ENCODE peak calls at places on chromosomes 6 and 20, in ten cellular contexts. A, U, B, V, O, M, F, N, D and E are unnamed samples.

GRCh38 chr6:73325656-73326055 is 28.4 kb downstream of the DPPA5 start:
- DNase-seq in A (no peak), U (no peak), B (no peak), V (peak), O (no peak), M (no peak), F (no peak), N (no peak), D (no peak), E (no peak)

GRCh38 chr6:135451617-135452190 is 45.8 kb downstream of the AHI1 start:
- DNase-seq in A (no peak), U (peak), B (no peak), V (no peak), O (no peak), M (no peak), F (no peak), N (no peak), D (no peak), E (no peak)

GRCh38 chr20:61777773-61778484 is 287.8 kb downstream of the TAF4 start:
- DNase-seq in A (no peak), U (no peak), B (no peak), V (no peak), O (no peak), M (no peak), F (no peak), N (no peak), D (no peak), E (no peak)

GRCh38 chr6:13285705-13286104 is 42.6 kb downstream of the TBC1D7 start:
- DNase-seq in A (no peak), U (no peak), B (no peak), V (no peak), O (no peak), M (no peak), F (no peak), N (no peak), D (no peak), E (no peak)

GRCh38 chr6:1311400-1312192 is at the start of gene FOXQ1:
- DNase-seq in A (no peak), U (peak), B (peak), V (peak), O (peak), M (no peak), F (no peak), N (no peak), D (peak), E (no peak)

GRCh38 chr6:157198425-157199279 is 124.7 kb downstream of the TMEM242 start:
- DNase-seq in A (no peak), U (peak), B (peak), V (no peak), O (peak), M (peak), F (peak), N (no peak), D (no peak), E (no peak)

GRCh38 chr6:107879912-107880311 is 55.8 kb upstream of the SCML4 start:
- DNase-seq in A (no peak), U (no peak), B (no peak), V (no peak), O (no peak), M (no peak), F (no peak), N (no peak), D (no peak), E (no peak)

GRCh38 chr6:129646140-129646569 is 63.8 kb downstream of the ARHGAP18 start:
- DNase-seq in A (no peak), U (no peak), B (no peak), V (no peak), O (no peak), M (no peak), F (no peak), N (no peak), D (no peak), E (no peak)

GRCh38 chr6:73985891-73986290 is 289.9 kb downstream of the CD109 start:
- DNase-seq in A (no peak), U (no peak), B (no peak), V (no peak), O (no peak), M (no peak), F (no peak), N (no peak), D (no peak), E (no peak)

GRCh38 chr20:45118028-45118427 is 3.1 kb upstream of the WFDC5 start:
- DNase-seq in A (no peak), U (no peak), B (no peak), V (no peak), O (no peak), M (no peak), F (no peak), N (no peak), D (no peak), E (no peak)

GRCh38 chr20:31788578-31788977 is 30.6 kb upstream of the MYLK2 start:
- DNase-seq in A (no peak), U (peak), B (no peak), V (no peak), O (no peak), M (no peak), F (no peak), N (no peak), D (no peak), E (peak)

GRCh38 chr6:67694127-67694526 is 941.0 kb upstream of the ADGRB3 start:
- DNase-seq in A (no peak), U (no peak), B (no peak), V (no peak), O (no peak), M (no peak), F (no peak), N (no peak), D (no peak), E (no peak)

GRCh38 chr6:16044211-16044643 is 84.7 kb upstream of the MYLIP start:
- DNase-seq in A (no peak), U (no peak), B (no peak), V (no peak), O (no peak), M (no peak), F (no peak), N (no peak), D (no peak), E (no peak)

GRCh38 chr6:28587011-28587745 is 61.5 kb downstream of the GPX5 start:
- DNase-seq in A (peak), U (no peak), B (peak), V (peak), O (peak), M (no peak), F (peak), N (no peak), D (peak), E (peak)
- TF ChIP-seq POLR2A in A (peak), U (no peak), B (no peak), V (no peak), O (no peak), M (no peak), F (no peak), N (no peak), D (peak), E (peak)

GRCh38 chr20:34109442-34109841 is 2.6 kb downstream of the EIF2S2 start:
- DNase-seq in A (no peak), U (no peak), B (no peak), V (no peak), O (no peak), M (no peak), F (no peak), N (no peak), D (no peak), E (no peak)

GRCh38 chr20:34111712-34112599 is at the start of gene EIF2S2:
- DNase-seq in A (peak), U (peak), B (peak), V (peak), O (peak), M (peak), F (peak), N (peak), D (peak), E (peak)

GRCh38 chr20:34108616-34109174 is 3.3 kb downstream of the EIF2S2 start:
- DNase-seq in A (no peak), U (no peak), B (no peak), V (no peak), O (no peak), M (no peak), F (no peak), N (no peak), D (no peak), E (no peak)

GRCh38 chr20:34111057-34111711 is 859 bp downstream of the EIF2S2 start:
- DNase-seq in A (no peak), U (peak), B (no peak), V (no peak), O (no peak), M (peak), F (no peak), N (no peak), D (no peak), E (no peak)

GRCh38 chr20:34110025-34111013 is 1.7 kb downstream of the EIF2S2 start:
- DNase-seq in A (no peak), U (peak), B (no peak), V (no peak), O (no peak), M (no peak), F (no peak), N (no peak), D (no peak), E (no peak)
- TF ChIP-seq POLR2A in A (no peak), U (no peak), B (no peak), V (no peak), O (no peak), M (no peak), F (no peak), N (no peak), D (peak), E (no peak)

GRCh38 chr6:20401403-20402180 is at the start of gene E2F3:
- DNase-seq in A (peak), U (peak), B (peak), V (peak), O (peak), M (peak), F (peak), N (peak), D (peak), E (peak)

GRCh38 chr6:20402181-20403079 is 751 bp downstream of the E2F3 start:
- DNase-seq in A (peak), U (no peak), B (peak), V (peak), O (peak), M (peak), F (peak), N (no peak), D (peak), E (peak)

GRCh38 chr6:20404641-20405032 is 3.0 kb downstream of the E2F3 start:
- DNase-seq in A (no peak), U (peak), B (no peak), V (no peak), O (peak), M (no peak), F (peak), N (no peak), D (no peak), E (peak)

GRCh38 chr6:20403766-20404640 is 2.3 kb downstream of the E2F3 start:
- DNase-seq in A (no peak), U (peak), B (peak), V (no peak), O (peak), M (no peak), F (no peak), N (no peak), D (peak), E (peak)

GRCh38 chr6:20403080-20403765 is 1.5 kb downstream of the E2F3 start:
- DNase-seq in A (peak), U (peak), B (peak), V (peak), O (peak), M (peak), F (peak), N (peak), D (peak), E (peak)
- TF ChIP-seq POLR2A in A (peak), U (no peak), B (no peak), V (no peak), O (peak), M (peak), F (no peak), N (no peak), D (peak), E (peak)

GRCh38 chr6:163260911-163261310 is 153.6 kb upstream of the QKI start:
- DNase-seq in A (no peak), U (no peak), B (no peak), V (no peak), O (no peak), M (no peak), F (no peak), N (no peak), D (no peak), E (no peak)

GRCh38 chr6:163263196-163263595 is 151.3 kb upstream of the QKI start:
- DNase-seq in A (no peak), U (no peak), B (peak), V (no peak), O (no peak), M (peak), F (no peak), N (peak), D (no peak), E (no peak)

GRCh38 chr6:163260111-163260895 is 154.2 kb upstream of the QKI start:
- DNase-seq in A (no peak), U (no peak), B (no peak), V (no peak), O (no peak), M (no peak), F (no peak), N (no peak), D (peak), E (no peak)

GRCh38 chr6:163261361-163261760 is 153.2 kb upstream of the QKI start:
- DNase-seq in A (no peak), U (no peak), B (no peak), V (no peak), O (no peak), M (no peak), F (no peak), N (no peak), D (no peak), E (no peak)

GRCh38 chr6:163262080-163262479 is 152.4 kb upstream of the QKI start:
- DNase-seq in A (no peak), U (no peak), B (no peak), V (no peak), O (no peak), M (no peak), F (no peak), N (no peak), D (no peak), E (no peak)
- TF ChIP-seq POLR2A in A (no peak), U (no peak), B (no peak), V (no peak), O (no peak), M (no peak), F (no peak), N (no peak), D (no peak), E (no peak)

DNA sequence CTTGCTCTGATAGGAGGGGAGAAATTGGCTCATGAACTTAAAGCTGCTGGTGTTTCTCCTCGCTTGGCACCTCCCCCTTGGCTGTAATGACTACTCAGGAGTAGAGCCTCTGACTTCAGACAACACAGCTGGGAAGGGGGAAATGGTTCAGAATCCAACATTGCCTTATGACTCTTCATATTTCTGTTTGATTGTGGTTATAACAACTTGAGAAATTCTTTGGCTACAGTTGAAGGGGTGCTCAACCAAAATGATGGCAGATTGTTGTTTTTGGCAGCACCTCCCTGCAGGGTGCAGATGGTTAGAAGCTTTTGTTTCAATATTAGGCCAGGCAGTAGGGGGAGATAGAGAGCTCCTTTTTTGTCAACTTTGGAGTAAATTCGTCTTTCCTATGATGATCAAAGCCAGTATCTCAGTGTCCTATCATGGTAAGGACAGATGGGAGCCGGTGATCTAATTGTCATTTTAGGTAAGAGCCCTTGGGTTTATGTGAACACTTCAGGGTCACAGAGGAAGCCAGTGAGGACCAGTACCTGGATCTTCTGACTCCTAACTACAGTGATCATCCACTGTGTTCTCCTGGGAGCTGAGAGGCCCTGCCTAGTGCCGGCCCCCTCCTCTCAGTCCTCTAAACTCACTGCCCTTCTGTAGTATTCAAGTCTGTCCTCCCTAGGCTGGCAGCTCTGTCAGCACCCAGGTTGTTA is 39.9 kb downstream of the RPRD1B start:
- DNase-seq in A (peak), U (peak), B (peak), V (no peak), O (peak), M (peak), F (peak), N (no peak), D (peak), E (peak)
- TF ChIP-seq POLR2A in A (no peak), U (no peak), B (no peak), V (no peak), O (no peak), M (no peak), F (no peak), N (no peak), D (no peak), E (no peak)

DNA sequence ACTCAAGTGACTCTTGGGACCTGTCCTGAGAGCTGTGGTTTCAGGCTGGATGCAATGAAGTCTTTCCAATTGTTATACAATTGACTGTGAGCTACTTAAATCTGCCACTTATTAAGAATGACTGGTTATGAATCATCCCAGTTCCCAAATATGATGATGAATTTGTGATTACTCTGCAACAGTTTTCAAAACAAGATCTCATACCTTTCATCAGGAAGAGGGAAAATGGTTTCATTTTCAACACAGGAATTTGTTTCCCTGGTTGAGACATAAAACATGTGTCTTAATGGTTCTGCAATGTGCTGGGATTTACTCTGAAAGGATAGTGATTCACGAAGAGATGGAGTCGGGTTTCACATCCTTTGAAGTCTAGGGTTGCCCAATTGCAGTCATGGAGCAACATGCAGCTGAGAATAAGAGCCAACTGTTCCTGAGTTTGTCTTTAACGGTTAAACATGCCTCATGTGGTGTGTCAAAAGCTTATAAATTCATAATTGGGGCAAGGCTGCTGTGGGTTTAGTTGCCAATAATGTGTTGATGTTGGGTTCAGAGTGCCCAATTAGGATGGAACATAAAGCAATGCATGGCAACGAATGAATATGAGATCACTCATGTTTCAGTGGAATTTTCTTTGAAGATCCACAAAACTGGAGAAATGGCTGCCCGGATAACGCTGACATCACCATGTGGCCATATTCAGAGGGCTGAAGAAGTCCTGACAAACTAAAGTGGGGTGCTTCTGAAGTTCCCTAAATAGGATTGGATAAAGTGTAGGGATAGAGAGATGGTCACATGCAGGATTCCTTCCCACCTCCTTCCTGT is 41.0 kb downstream of the CYP24A1 start:
- DNase-seq in A (peak), U (peak), B (no peak), V (no peak), O (peak), M (peak), F (no peak), N (no peak), D (no peak), E (peak)
- TF ChIP-seq POLR2A in A (no peak), U (no peak), B (no peak), V (no peak), O (no peak), M (no peak), F (no peak), N (no peak), D (no peak), E (no peak)